ENCODE peak calls at places on chromosomes 7 and 10, in ten cellular contexts. I is testis; J is Panc1; O is CD8-positive, alpha-beta T cell; X is fibroblast of the aortic adventitia; Z is choroid plexus epithelial cell; A is HL-60; P is ovary; G is gastrocnemius medialis; C is PC-3. N is an unnamed sample.

GRCh38 chr7:10739401-10739800 is 234.3 kb upstream of the PHF14 start:
- DNase-seq in I (no peak), J (no peak), O (no peak), X (no peak), Z (no peak), A (no peak), P (no peak), G (no peak), C (no peak), N (no peak)

GRCh38 chr7:111108526-111108925 is 17.6 kb downstream of the LRRN3 start:
- DNase-seq in I (no peak), J (no peak), O (no peak), X (peak), Z (peak), A (no peak), P (no peak), G (no peak), C (peak), N (no peak)

GRCh38 chr7:150978136-150978789 is at the start of gene KCNH2:
- DNase-seq in I (peak), J (no peak), O (peak), X (no peak), Z (no peak), A (no peak), P (no peak), G (no peak), C (no peak), N (peak)

GRCh38 chr7:5691536-5692090 is 89.8 kb downstream of the RNF216 start:
- DNase-seq in I (no peak), J (no peak), O (no peak), X (no peak), Z (peak), A (no peak), P (no peak), G (no peak), C (no peak), N (peak)

GRCh38 chr10:51937736-51938135 is 238.3 kb upstream of the CSTF2T start:
- DNase-seq in I (no peak), J (no peak), O (no peak), X (peak), Z (peak), A (no peak), P (no peak), G (no peak), C (no peak), N (peak)

GRCh38 chr7:66921396-66921917 is 432 bp downstream of the TMEM248 start:
- DNase-seq in I (peak), J (no peak), O (peak), X (peak), Z (peak), A (no peak), P (peak), G (no peak), C (peak), N (peak)

GRCh38 chr10:63630928-63631685 is 109.9 kb downstream of the REEP3 start:
- DNase-seq in I (no peak), J (no peak), O (no peak), X (peak), Z (peak), A (no peak), P (peak), G (no peak), C (no peak), N (peak)

GRCh38 chr7:113204415-113204814 is 86.1 kb upstream of the SMIM30 start:
- DNase-seq in I (no peak), J (no peak), O (no peak), X (no peak), Z (no peak), A (no peak), P (no peak), G (no peak), C (no peak), N (no peak)

GRCh38 chr10:91088300-91089140 is 131.9 kb upstream of the PCGF5 start:
- DNase-seq in I (no peak), J (no peak), O (no peak), X (peak), Z (peak), A (no peak), P (no peak), G (no peak), C (peak), N (peak)

GRCh38 chr10:45809829-45810228 is 37.5 kb downstream of the AGAP4 start:
- DNase-seq in I (no peak), J (no peak), O (no peak), X (peak), Z (peak), A (no peak), P (no peak), G (no peak), C (peak), N (peak)

GRCh38 chr10:13703997-13704536 is 117.3 kb downstream of the PRPF18 start:
- DNase-seq in I (no peak), J (no peak), O (no peak), X (no peak), Z (no peak), A (no peak), P (no peak), G (no peak), C (no peak), N (no peak)

GRCh38 chr7:75854233-75854632 is 24.6 kb upstream of the RHBDD2 start:
- DNase-seq in I (no peak), J (no peak), O (no peak), X (peak), Z (peak), A (peak), P (no peak), G (no peak), C (no peak), N (peak)

GRCh38 chr10:120942806-120943413 is 91.7 kb downstream of the WDR11 start:
- DNase-seq in I (peak), J (peak), O (peak), X (peak), Z (peak), A (peak), P (peak), G (peak), C (peak), N (peak)

GRCh38 chr10:133142523-133143199 is 17.4 kb upstream of the KNDC1 start:
- DNase-seq in I (no peak), J (no peak), O (no peak), X (no peak), Z (no peak), A (no peak), P (peak), G (no peak), C (no peak), N (no peak)

GRCh38 chr7:55420535-55420934 is 55.4 kb downstream of the LANCL2 start:
- DNase-seq in I (no peak), J (no peak), O (no peak), X (no peak), Z (peak), A (no peak), P (no peak), G (no peak), C (peak), N (peak)

GRCh38 chr7:22559829-22560489 is 60.0 kb upstream of the STEAP1B start:
- DNase-seq in I (peak), J (peak), O (peak), X (peak), Z (peak), A (peak), P (peak), G (peak), C (peak), N (peak)

GRCh38 chr7:1361756-1362125 is 97.5 kb downstream of the MICALL2 start:
- DNase-seq in I (no peak), J (no peak), O (no peak), X (no peak), Z (no peak), A (no peak), P (no peak), G (no peak), C (no peak), N (no peak)

GRCh38 chr10:59382831-59383295 is 20.5 kb upstream of the FAM13C start:
- DNase-seq in I (no peak), J (no peak), O (no peak), X (peak), Z (peak), A (no peak), P (peak), G (no peak), C (no peak), N (peak)

GRCh38 chr7:52669031-52669430 is 366.4 kb upstream of the POM121L12 start:
- DNase-seq in I (no peak), J (no peak), O (no peak), X (no peak), Z (no peak), A (no peak), P (no peak), G (no peak), C (no peak), N (no peak)

GRCh38 chr10:89144836-89145235 is 62.3 kb downstream of the CH25H start:
- DNase-seq in I (no peak), J (no peak), O (no peak), X (no peak), Z (no peak), A (no peak), P (no peak), G (no peak), C (no peak), N (no peak)

GRCh38 chr7:44709945-44710596 is 38.6 kb upstream of the ZMIZ2 start:
- DNase-seq in I (no peak), J (no peak), O (no peak), X (no peak), Z (no peak), A (no peak), P (no peak), G (no peak), C (no peak), N (no peak)

GRCh38 chr10:72310636-72311035 is 36.9 kb downstream of the DDIT4 start:
- DNase-seq in I (no peak), J (no peak), O (no peak), X (no peak), Z (peak), A (peak), P (no peak), G (no peak), C (no peak), N (no peak)

GRCh38 chr10:26858707-26859034 is 2.1 kb downstream of the ABI1 start:
- DNase-seq in I (no peak), J (no peak), O (no peak), X (peak), Z (peak), A (peak), P (no peak), G (no peak), C (peak), N (peak)

GRCh38 chr10:71659050-71659738 is 60.4 kb downstream of the C10orf105 start:
- DNase-seq in I (no peak), J (no peak), O (no peak), X (no peak), Z (no peak), A (no peak), P (no peak), G (no peak), C (no peak), N (no peak)

GRCh38 chr10:72039377-72039776 is 49.0 kb downstream of the SPOCK2 start:
- DNase-seq in I (no peak), J (no peak), O (no peak), X (no peak), Z (no peak), A (peak), P (no peak), G (no peak), C (no peak), N (no peak)

GRCh38 chr7:155356323-155357105 is 58.8 kb downstream of the INSIG1 start:
- DNase-seq in I (no peak), J (no peak), O (no peak), X (no peak), Z (peak), A (no peak), P (no peak), G (no peak), C (peak), N (peak)

GRCh38 chr10:127357265-127357664 is 160.9 kb upstream of the INSYN2A start:
- DNase-seq in I (no peak), J (no peak), O (no peak), X (no peak), Z (no peak), A (no peak), P (no peak), G (no peak), C (no peak), N (no peak)

GRCh38 chr10:127353544-127353943 is 157.2 kb upstream of the INSYN2A start:
- DNase-seq in I (no peak), J (no peak), O (no peak), X (no peak), Z (no peak), A (no peak), P (no peak), G (no peak), C (no peak), N (no peak)

GRCh38 chr10:127349737-127350136 is 153.3 kb upstream of the INSYN2A start:
- DNase-seq in I (no peak), J (no peak), O (no peak), X (no peak), Z (peak), A (no peak), P (no peak), G (no peak), C (no peak), N (peak)

GRCh38 chr10:127354255-127354654 is 157.9 kb upstream of the INSYN2A start:
- DNase-seq in I (no peak), J (no peak), O (no peak), X (no peak), Z (no peak), A (no peak), P (no peak), G (no peak), C (no peak), N (no peak)

GRCh38 chr10:127354992-127355391 is 158.6 kb upstream of the INSYN2A start:
- DNase-seq in I (no peak), J (no peak), O (no peak), X (peak), Z (peak), A (no peak), P (no peak), G (no peak), C (no peak), N (no peak)
- TF ChIP-seq CTCF in I (no peak), J (peak), O (no peak), X (peak), Z (peak), A (no peak), P (no peak), G (no peak), C (peak), N (peak)

DNA sequence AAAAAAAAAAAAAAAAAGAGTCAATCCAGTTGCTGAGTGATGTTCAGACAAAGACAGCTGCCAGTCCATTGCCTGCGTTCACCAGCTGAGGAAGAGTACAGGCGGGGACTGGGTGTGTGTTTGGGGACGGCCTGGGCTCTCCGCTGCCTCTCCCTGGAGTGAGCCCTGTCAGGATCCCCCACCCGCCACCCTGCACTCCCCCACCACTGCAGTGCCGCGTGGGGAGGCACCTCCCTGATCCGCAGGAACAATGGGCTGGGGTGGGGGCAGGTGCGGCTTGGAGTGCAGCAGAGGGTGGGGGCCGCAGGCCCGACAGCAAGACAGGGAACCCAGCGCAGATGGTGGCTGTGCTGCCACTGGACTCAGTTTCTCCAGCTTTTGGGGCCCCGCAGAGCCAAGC is 1.4 kb downstream of the HSPA12A start:
- DNase-seq in I (peak), J (no peak), O (no peak), X (no peak), Z (no peak), A (no peak), P (peak), G (no peak), C (no peak), N (no peak)
- H3K4me3 ChIP-seq in I (peak), J (no peak), O (no peak), X (peak), Z (peak), A (no peak), P (peak), G (peak), C (no peak), N (peak)

DNA sequence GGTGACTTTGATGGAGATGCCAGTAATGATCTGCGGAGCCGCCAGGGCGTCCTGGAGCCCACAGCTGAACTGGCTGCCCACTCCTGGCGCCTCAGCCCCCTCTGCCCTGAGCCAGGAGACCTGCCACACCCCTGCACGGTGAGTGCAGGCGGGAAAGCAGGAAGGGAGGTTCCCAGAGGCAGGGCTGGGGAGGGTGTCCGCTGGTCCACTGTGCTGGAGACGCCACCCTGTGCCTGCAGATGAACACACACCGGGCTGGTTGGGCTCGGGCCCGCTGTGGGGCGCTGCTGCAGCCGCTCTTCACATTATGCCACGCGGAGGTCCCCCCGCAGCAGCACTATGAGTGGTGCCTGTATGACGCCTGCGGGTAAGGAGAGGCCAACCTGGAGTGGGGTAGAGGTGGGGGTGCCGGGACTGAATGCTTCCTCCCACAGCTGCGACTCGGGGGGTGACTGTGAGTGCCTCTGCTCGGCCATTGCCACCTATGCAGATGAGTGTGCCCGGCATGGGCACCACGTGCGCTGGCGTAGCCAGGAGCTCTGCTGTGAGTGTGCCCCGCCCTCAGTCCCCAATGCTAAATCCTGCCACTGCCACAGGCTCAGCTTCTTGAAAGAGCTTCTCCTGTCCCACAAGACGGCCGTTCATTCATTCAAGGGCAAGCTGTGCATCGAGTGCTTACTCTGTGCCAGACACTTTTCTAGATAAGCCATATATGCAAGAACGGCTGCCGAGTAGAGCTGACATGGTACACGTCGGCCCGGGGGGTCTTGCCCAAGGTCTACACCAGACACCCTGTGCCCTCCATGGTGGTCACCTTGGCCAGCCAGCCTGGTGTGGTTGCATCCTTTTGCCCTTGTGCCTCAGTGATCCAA is 14.3 kb upstream of the ZNF467 start:
- DNase-seq in I (peak), J (no peak), O (peak), X (no peak), Z (no peak), A (peak), P (no peak), G (no peak), C (peak), N (no peak)
- TF ChIP-seq CTCF in I (no peak), J (no peak), O (no peak), X (no peak), Z (peak), A (peak), P (no peak), G (no peak), C (peak), N (peak)

GRCh38 chr7:74304550-74304949 is 15.3 kb downstream of the CLIP2 start:
- DNase-seq in I (no peak), J (no peak), O (no peak), X (no peak), Z (no peak), A (no peak), P (no peak), G (no peak), C (no peak), N (no peak)

GRCh38 chr7:74302745-74303221 is 13.6 kb downstream of the CLIP2 start:
- DNase-seq in I (no peak), J (no peak), O (no peak), X (no peak), Z (no peak), A (no peak), P (no peak), G (no peak), C (no peak), N (no peak)

GRCh38 chr7:74307738-74308505 is 18.7 kb downstream of the CLIP2 start:
- DNase-seq in I (no peak), J (no peak), O (no peak), X (no peak), Z (no peak), A (no peak), P (no peak), G (no peak), C (peak), N (no peak)

GRCh38 chr7:74305987-74306736 is 17.0 kb downstream of the CLIP2 start:
- DNase-seq in I (no peak), J (no peak), O (no peak), X (no peak), Z (no peak), A (no peak), P (no peak), G (no peak), C (no peak), N (no peak)

DNA sequence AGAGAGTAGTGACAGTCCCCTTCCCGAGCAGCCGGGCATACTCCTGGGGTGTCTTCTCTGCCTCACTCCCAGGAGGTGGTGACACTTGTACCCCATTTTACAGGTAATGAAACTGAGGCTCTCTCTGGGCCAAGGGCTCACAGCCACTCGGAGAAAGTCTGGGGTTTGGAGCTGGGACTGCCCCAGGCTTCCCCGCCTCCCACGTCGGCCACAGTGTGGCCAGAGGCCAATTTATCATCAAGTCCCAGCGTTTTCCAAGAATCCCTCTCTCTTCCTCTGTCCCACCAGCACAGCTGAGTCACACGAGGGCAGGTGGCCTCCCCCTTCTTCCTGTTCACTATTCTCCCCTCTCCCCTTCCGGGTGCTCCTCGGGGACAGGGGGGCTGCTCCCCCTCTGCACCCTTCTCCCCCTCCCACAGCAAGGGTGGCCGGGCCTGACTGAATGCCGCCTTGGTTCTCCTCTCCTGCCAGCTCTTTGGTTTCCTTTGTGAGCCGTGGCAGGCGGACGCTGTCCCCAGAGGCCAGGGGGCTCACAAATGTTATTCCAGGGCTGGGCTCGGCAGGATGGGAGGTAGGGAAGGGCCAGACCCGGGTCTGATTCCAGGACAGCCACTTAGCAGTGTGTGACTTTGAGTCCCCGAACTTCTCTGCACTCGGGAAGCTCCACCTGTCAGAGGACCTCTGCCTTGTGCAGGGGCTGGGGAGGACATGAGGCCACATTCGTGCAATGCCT is 17.7 kb downstream of the CLIP2 start:
- DNase-seq in I (peak), J (no peak), O (peak), X (peak), Z (peak), A (no peak), P (peak), G (no peak), C (peak), N (peak)
- H3K4me3 ChIP-seq in I (no peak), J (peak), O (peak), X (peak), Z (no peak), A (no peak), P (no peak), G (peak), C (peak), N (no peak)

GRCh38 chr7:82594665-82595064 is 151.1 kb upstream of the CACNA2D1 start:
- DNase-seq in I (no peak), J (no peak), O (no peak), X (no peak), Z (peak), A (no peak), P (no peak), G (no peak), C (no peak), N (no peak)
- TF ChIP-seq CTCF in I (no peak), J (no peak), O (no peak), X (no peak), Z (no peak), A (no peak), P (no peak), G (no peak), C (no peak), N (no peak)

GRCh38 chr10:5595095-5595494 is 70.3 kb downstream of the CALML3 start:
- DNase-seq in I (no peak), J (no peak), O (no peak), X (no peak), Z (no peak), A (no peak), P (no peak), G (no peak), C (peak), N (no peak)
- H3K4me3 ChIP-seq in I (no peak), J (no peak), O (no peak), X (no peak), Z (no peak), A (no peak), P (no peak), G (no peak), C (peak), N (no peak)